ENCODE peak calls at places on chromosomes 13 and 19, in six cellular contexts. O is astrocyte of the hippocampus, S is NCI-H2081, U is adrenal gland, T is M059J, D is skeletal muscle cell. R is an unnamed sample.

GRCh38 chr13:111337206-111337605 is 16.8 kb downstream of the TEX29 start:
- DNase-seq in O (peak; percentile 28), D (peak; percentile 80), U (no peak), T (peak; percentile 39), S (no peak), R (no peak)

GRCh38 chr13:49042476-49042875 is 66.8 kb downstream of the FNDC3A start:
- DNase-seq in U (no peak), D (no peak), T (no peak), S (no peak), O (peak; percentile 61), R (no peak)

GRCh38 chr19:13098291-13099072 is 4.2 kb downstream of the LYL1 start:
- DNase-seq in O (peak; percentile 71), T (no peak), S (no peak), D (no peak), U (no peak), R (no peak)

GRCh38 chr13:113758651-113759524 is at the start of gene TMEM255B:
- DNase-seq in T (peak; percentile 49), O (peak; percentile 88), U (peak; percentile 85), S (no peak), D (peak; percentile 9), R (peak; percentile 83)

GRCh38 chr19:14361824-14362223 is 19.4 kb upstream of the ADGRE5 start:
- DNase-seq in O (no peak), S (no peak), U (no peak), D (no peak), T (peak; percentile 29), R (no peak)

GRCh38 chr13:50386527-50387123 is 371.4 kb downstream of the KCNRG start:
- DNase-seq in D (peak; percentile 77), O (peak; percentile 64), T (peak; percentile 44), S (no peak), U (no peak), R (no peak)

GRCh38 chr19:38742906-38743305 is 1.4 kb downstream of the CAPN12 start:
- DNase-seq in D (no peak), O (no peak), S (no peak), U (no peak), T (no peak), R (no peak)

GRCh38 chr13:77150651-77151050 is 123.7 kb upstream of the FBXL3 start:
- DNase-seq in O (no peak), S (no peak), D (no peak), T (no peak), U (no peak), R (no peak)

GRCh38 chr13:45242070-45242469 is 41.2 kb upstream of the KCTD4 start:
- DNase-seq in O (peak; percentile 58), U (no peak), D (peak; percentile 39), T (peak; percentile 52), S (no peak), R (peak; percentile 47)

GRCh38 chr13:106657104-106657503 is 89.2 kb upstream of the ARGLU1 start:
- DNase-seq in O (no peak), T (no peak), S (no peak), U (no peak), D (no peak), R (no peak)

GRCh38 chr13:112525306-112525945 is 62.5 kb downstream of the TUBGCP3 start:
- DNase-seq in T (no peak), D (no peak), S (no peak), O (no peak), U (no peak), R (no peak)

GRCh38 chr19:29060833-29061364 is 152.1 kb downstream of the UQCRFS1 start:
- DNase-seq in T (no peak), S (no peak), U (no peak), D (no peak), O (no peak), R (no peak)

GRCh38 chr19:34459614-34460013 is 21.9 kb upstream of the WTIP start:
- DNase-seq in O (no peak), D (no peak), T (no peak), S (no peak), U (no peak), R (no peak)

R was measured in body of pancreas.